ENCODE peak calls at places on chromosomes 3 and 15, in four cellular contexts. G is lung, X is tibial artery, R is heart left ventricle. C is an unnamed sample.

GRCh38 chr3:62184559-62184958 is 188.8 kb downstream of the FEZF2 start:
- DNase-seq in G (no peak), R (no peak), X (no peak), C (no peak)

GRCh38 chr3:16945330-16945729 is 60.6 kb downstream of the PLCL2 start:
- DNase-seq in X (no peak), R (no peak), G (no peak), C (no peak)

GRCh38 chr3:100455841-100456550 is 36.4 kb upstream of the TMEM45A start:
- DNase-seq in G (no peak), X (no peak), R (no peak), C (no peak)

GRCh38 chr3:184583345-184584000 is 21.9 kb downstream of the EPHB3 start:
- DNase-seq in G (no peak), R (peak; percentile 70), X (no peak), C (no peak)

GRCh38 chr3:171753025-171753472 is 57.2 kb downstream of the PLD1 start:
- DNase-seq in X (peak; percentile 46), G (no peak), R (peak; percentile 59), C (no peak)

GRCh38 chr3:29156071-29156715 is 124.7 kb upstream of the RBMS3 start:
- DNase-seq in R (no peak), X (no peak), G (no peak), C (no peak)

GRCh38 chr3:34009480-34009844 is 211.0 kb downstream of the PDCD6IP start:
- DNase-seq in X (no peak), G (no peak), R (no peak), C (no peak)

GRCh38 chr3:170007031-170007663 is 30.6 kb upstream of the GPR160 start:
- DNase-seq in R (no peak), G (peak; percentile 50), X (peak; percentile 35), C (peak; percentile 20)

GRCh38 chr3:62558549-62559112 is 185.3 kb upstream of the FEZF2 start:
- DNase-seq in R (no peak), G (no peak), X (no peak), C (no peak)

GRCh38 chr3:32780735-32781210 is 37.0 kb upstream of the TRIM71 start:
- DNase-seq in X (peak; percentile 25), R (peak; percentile 21), G (peak; percentile 51), C (no peak)

GRCh38 chr15:67829647-67830504 is 4.6 kb downstream of the SKOR1 start:
- DNase-seq in X (no peak), G (no peak), R (no peak), C (no peak)
- H3K9me3 ChIP-seq in X (no peaks in the 10 kb centered on the region), G (no peaks in the 10 kb centered on the region), R (no peaks in the 10 kb centered on the region), C (no peaks in the 10 kb centered on the region)

GRCh38 chr15:88905576-88905975 is 7.6 kb downstream of the MFGE8 start:
- DNase-seq in X (no peak), G (no peak), R (no peak), C (no peak)
- H3K4me1 ChIP-seq in X (peaks cover 100% of the 10 kb centered on the region), G (peaks cover 7% of the 10 kb centered on the region), R (peaks cover 75% of the 10 kb centered on the region), C (peaks cover 31% of the 10 kb centered on the region)

DNA sequence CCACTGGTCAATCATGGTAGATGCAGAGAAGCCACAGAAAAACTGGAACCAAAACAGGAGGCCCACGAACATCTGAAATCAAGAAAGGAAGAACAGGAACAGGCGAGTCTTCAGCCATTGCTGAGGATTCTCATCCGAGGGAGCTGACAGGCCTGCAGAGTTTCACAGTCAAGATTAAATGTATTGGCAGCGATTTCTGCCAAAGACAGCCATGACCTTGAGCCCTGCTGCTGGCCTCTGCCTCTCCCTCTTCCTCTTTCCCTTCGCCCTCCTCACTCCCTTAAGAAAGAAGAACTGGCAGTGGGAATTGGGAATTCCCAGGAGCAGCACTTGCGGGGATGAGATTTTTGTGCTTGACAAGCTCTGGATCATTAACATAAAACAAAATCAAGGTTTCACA is 179.7 kb downstream of the ATP10A start:
- DNase-seq in G (no peak), X (no peak), R (no peak), C (peak; percentile 5)
- H3K9me3 ChIP-seq in G (no peaks in the 10 kb centered on the region), X (no peaks in the 10 kb centered on the region), R (peaks cover 4% of the 10 kb centered on the region), C (no peaks in the 10 kb centered on the region)

GRCh38 chr3:35184775-35185174 is 454.6 kb upstream of the ARPP21 start:
- DNase-seq in X (no peak), R (no peak), G (no peak), C (no peak)

GRCh38 chr3:35187908-35188307 is 451.4 kb upstream of the ARPP21 start:
- DNase-seq in X (no peak), R (no peak), G (no peak), C (no peak)

GRCh38 chr3:35183915-35184675 is 455.2 kb upstream of the ARPP21 start:
- DNase-seq in X (no peak), R (no peak), G (no peak), C (no peak)
- H3K4me1 ChIP-seq in X (no peaks in the 10 kb centered on the region), R (no peaks in the 10 kb centered on the region), G (no peaks in the 10 kb centered on the region), C (no peaks in the 10 kb centered on the region)

GRCh38 chr3:179036226-179036625 is 35.4 kb downstream of the ZMAT3 start:
- DNase-seq in X (no peak), R (no peak), G (no peak), C (no peak)
- H3K9me3 ChIP-seq in X (no peaks in the 10 kb centered on the region), R (no peaks in the 10 kb centered on the region), G (no peaks in the 10 kb centered on the region), C (no peaks in the 10 kb centered on the region)

DNA sequence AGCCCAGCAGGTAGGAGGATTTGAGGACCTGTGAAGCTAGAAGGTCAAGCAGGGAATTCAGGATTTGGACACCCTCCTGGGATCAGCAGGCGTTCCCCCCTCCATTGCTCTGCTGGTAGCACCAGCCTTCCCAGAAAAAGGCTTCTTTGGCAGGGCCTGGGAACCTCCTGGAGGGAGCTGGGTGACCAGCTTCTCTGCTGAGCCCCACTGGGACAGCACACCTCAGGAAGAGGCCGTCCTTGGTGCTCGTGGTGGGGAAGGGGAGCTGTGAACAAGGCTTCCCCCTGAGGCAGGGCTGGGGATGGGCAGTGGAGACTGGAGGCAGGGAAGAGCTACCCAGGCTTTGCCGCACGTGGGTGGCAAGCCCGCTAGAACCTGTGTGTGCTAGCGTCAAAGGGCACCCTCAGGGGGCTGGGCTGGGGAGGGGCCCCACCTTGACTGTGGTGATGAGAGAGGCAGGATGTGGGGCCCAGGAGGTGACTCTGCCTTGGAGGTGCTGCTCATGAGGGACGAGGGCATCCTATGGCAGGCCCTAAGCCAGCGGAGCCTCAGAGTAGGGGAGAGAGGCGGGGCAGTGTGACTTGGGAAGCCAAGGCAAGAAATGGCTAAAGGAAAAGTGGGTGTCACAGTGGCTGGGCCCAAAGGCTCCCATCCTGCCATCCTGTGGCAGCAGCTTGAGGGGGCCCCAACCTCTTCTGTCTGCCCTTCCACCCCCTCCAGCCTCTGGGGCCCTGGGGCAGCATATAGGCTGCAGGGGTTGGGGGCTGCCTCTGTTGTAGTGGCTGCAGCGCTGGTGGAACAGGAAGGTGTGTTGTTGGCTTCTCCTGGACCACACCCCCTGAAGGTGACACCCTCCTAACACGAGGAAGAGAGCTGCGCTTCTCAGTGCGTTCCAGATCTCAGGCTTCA is 20.7 kb downstream of the KLF13 start:
- DNase-seq in G (no peak), X (no peak), R (peak; percentile 30), C (peak; percentile 65)
- H3K4me1 ChIP-seq in G (peaks cover 81% of the 10 kb centered on the region), X (peaks cover 84% of the 10 kb centered on the region), R (peaks cover 100% of the 10 kb centered on the region), C (peaks cover 99% of the 10 kb centered on the region)

GRCh38 chr3:64061628-64062027 is 38.3 kb upstream of the PSMD6 start:
- DNase-seq in G (no peak), R (no peak), X (no peak), C (no peak)
- H3K9me3 ChIP-seq in G (no peaks in the 10 kb centered on the region), R (no peaks in the 10 kb centered on the region), X (no peaks in the 10 kb centered on the region), C (no peaks in the 10 kb centered on the region)

GRCh38 chr3:15050405-15051092 is 14.6 kb downstream of the MRPS25 start:
- DNase-seq in X (no peak), R (no peak), G (no peak), C (no peak)
- H3K4me1 ChIP-seq in X (no peaks in the 10 kb centered on the region), R (peaks cover 17% of the 10 kb centered on the region), G (no peaks in the 10 kb centered on the region), C (no peaks in the 10 kb centered on the region)

GRCh38 chr15:25067725-25068309 is 113.0 kb downstream of the SNRPN start:
- DNase-seq in G (no peak), R (no peak), X (no peak), C (no peak)
- H3K9me3 ChIP-seq in G (peaks cover 50% of the 10 kb centered on the region), R (peaks cover 100% of the 10 kb centered on the region), X (peaks cover 100% of the 10 kb centered on the region), C (peaks cover 99% of the 10 kb centered on the region)

DNA sequence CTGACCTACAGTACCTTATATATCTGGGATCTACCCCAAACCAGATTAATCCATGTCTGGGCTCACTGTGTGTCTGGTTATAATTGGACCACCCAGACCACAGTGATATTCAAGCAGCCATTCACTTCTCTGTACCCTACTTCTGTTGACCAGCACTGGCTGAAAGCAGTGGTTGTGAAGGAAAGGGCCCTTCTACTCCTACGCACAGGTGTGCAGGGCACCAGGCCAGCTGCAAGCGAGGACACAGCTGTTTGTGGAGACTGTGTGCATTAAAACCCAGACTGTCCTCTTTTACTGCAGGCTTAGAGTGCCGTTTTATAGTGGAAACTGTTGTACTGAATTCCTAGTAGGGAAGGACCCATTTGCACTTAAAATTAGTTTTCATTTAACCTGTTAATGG is 29.5 kb downstream of the CTDSPL start:
- DNase-seq in G (no peak), R (no peak), X (no peak), C (no peak)
- H3K4me1 ChIP-seq in G (peaks cover 8% of the 10 kb centered on the region), R (peaks cover 76% of the 10 kb centered on the region), X (peaks cover 67% of the 10 kb centered on the region), C (no peaks in the 10 kb centered on the region)

C was measured in CD8-positive, alpha-beta T cell.